ENCODE peak calls at places on chromosomes 16 and 17, in nine cellular contexts. P is neural progenitor cell, W is activated gamma-delta T cell treated with Interleukin-2 at 50 U/mL for 16 hours, C is HT1080, B is AG10803, I is hypothalamus, S is Right ventricle myocardium superior, M is dorsolateral prefrontal cortex, Q is RPMI8226. G is an unnamed sample.
A peak's percentile ranks its signal among the peaks of the same experiment; 100 is the strongest.

GRCh38 chr16:82061861-82062525 is 26.9 kb downstream of the HSD17B2 start:
- DNase-seq in C (peak; percentile 14), S (no peak), W (no peak), P (peak; percentile 45), Q (peak; percentile 29), B (peak; percentile 35), M (no peak), I (no peak), G (peak; percentile 63)

GRCh38 chr16:2912330-2913199 is 834 bp downstream of the FLYWCH1 start:
- DNase-seq in P (peak; percentile 58), Q (peak; percentile 41), B (peak; percentile 70), C (peak; percentile 36), M (peak; percentile 21), W (no peak), S (no peak), I (peak; percentile 25), G (no peak)

GRCh38 chr17:20121359-20122235 is 112.4 kb downstream of the SPECC1 start:
- DNase-seq in B (peak; percentile 62), Q (peak; percentile 28), I (peak; percentile 46), S (peak; percentile 66), C (peak; percentile 68), P (peak; percentile 77), W (peak; percentile 66), M (peak; percentile 87), G (peak; percentile 55)

GRCh38 chr17:12554251-12554650 is 111.4 kb upstream of the MYOCD start:
- DNase-seq in C (no peak), M (no peak), B (peak; percentile 29), Q (no peak), W (no peak), S (no peak), I (no peak), P (no peak), G (no peak)

GRCh38 chr17:7294614-7295153 is at the start of gene YBX2:
- DNase-seq in M (no peak), Q (peak; percentile 90), W (peak; percentile 68), C (no peak), S (peak; percentile 78), B (no peak), I (no peak), P (peak; percentile 95), G (no peak)

GRCh38 chr16:85490971-85491771 is 122.0 kb upstream of the GSE1 start:
- DNase-seq in P (peak; percentile 65), M (no peak), W (peak; percentile 25), Q (peak; percentile 50), B (no peak), I (no peak), S (no peak), C (no peak), G (no peak)

GRCh38 chr16:1089822-1090619 is 6.0 kb downstream of the C1QTNF8 start:
- DNase-seq in W (no peak), Q (peak; percentile 75), M (no peak), P (no peak), I (no peak), S (peak; percentile 86), B (no peak), C (no peak), G (no peak)

GRCh38 chr16:89009343-89010209 is 32.6 kb upstream of the CBFA2T3 start:
- DNase-seq in P (peak; percentile 77), Q (peak; percentile 56), C (no peak), S (peak; percentile 26), M (no peak), W (peak; percentile 25), I (no peak), B (no peak), G (no peak)

GRCh38 chr16:66390346-66391108 is 24.0 kb downstream of the CDH5 start:
- DNase-seq in W (no peak), B (no peak), M (no peak), P (no peak), Q (no peak), I (no peak), C (no peak), S (no peak), G (no peak)

G was measured in bronchial epithelial cell.